ENCODE peak calls at places on chromosomes 11 and 22, in six cellular contexts. C is fibroblast of the conjunctiva; N is activated CD8-positive, alpha-beta T cell treated with anti-CD3 and anti-CD28 coated beads, Interleukin-2, amount 10 ng/mL, durations not matched to agents 7 days and 5 days; R is sigmoid colon; D is T-helper 9 cell; U is AG10803. X is an unnamed sample.

GRCh38 chr11:105937331-105937730 is 84.7 kb downstream of the MSANTD4 start:
- DNase-seq in C (peak), N (no peak), R (no peak), D (no peak), U (no peak), X (no peak)

GRCh38 chr11:37786214-37786755 is 1188.2 kb upstream of the RAG2 start:
- DNase-seq in C (no peak), N (no peak), R (no peak), D (no peak), U (peak), X (no peak)

GRCh38 chr11:43952020-43952400 is 9.6 kb downstream of the C11orf96 start:
- DNase-seq in C (no peak), N (no peak), R (no peak), D (no peak), U (no peak), X (no peak)

GRCh38 chr11:73367482-73368024 is 8.6 kb upstream of the RELT start:
- DNase-seq in C (no peak), N (no peak), R (no peak), D (no peak), U (no peak), X (no peak)

GRCh38 chr11:125932301-125932700 is 13.5 kb upstream of the VSIG10L2 start:
- DNase-seq in C (no peak), N (no peak), R (no peak), D (no peak), U (no peak), X (no peak)

GRCh38 chr11:66322732-66323427 is 6.0 kb upstream of the CD248 start:
- DNase-seq in C (peak), N (no peak), R (peak), D (no peak), U (peak), X (no peak)

GRCh38 chr11:1377231-1377780 is 12.4 kb upstream of the BRSK2 start:
- DNase-seq in C (no peak), N (no peak), R (no peak), D (no peak), U (no peak), X (no peak)

GRCh38 chr22:45064313-45065268 is 54.8 kb upstream of the PHF21B start:
- DNase-seq in C (peak), N (peak), R (no peak), D (no peak), U (peak), X (peak)

GRCh38 chr22:28112130-28112529 is 193.1 kb upstream of the PITPNB start:
- DNase-seq in C (no peak), N (no peak), R (no peak), D (no peak), U (no peak), X (no peak)

GRCh38 chr22:28952857-28953256 is 69.5 kb downstream of the ZNRF3 start:
- DNase-seq in C (peak), N (no peak), R (no peak), D (no peak), U (peak), X (no peak)

GRCh38 chr11:119991669-119992068 is 146.2 kb downstream of the TRIM29 start:
- DNase-seq in C (no peak), N (no peak), R (no peak), D (no peak), U (no peak), X (no peak)

GRCh38 chr11:2210366-2211112 is 38.9 kb upstream of the TH start:
- DNase-seq in C (no peak), N (peak), R (peak), D (no peak), U (no peak), X (no peak)

GRCh38 chr22:19800761-19801244 is 40.2 kb downstream of the TBX1 start:
- DNase-seq in C (no peak), N (no peak), R (peak), D (no peak), U (peak), X (no peak)

GRCh38 chr22:48920776-48921241 is 906.9 kb downstream of the BRD1 start:
- DNase-seq in C (no peak), N (peak), R (peak), D (no peak), U (no peak), X (no peak)

GRCh38 chr11:92332986-92333385 is 108.4 kb downstream of the FAT3 start:
- DNase-seq in C (no peak), N (no peak), R (no peak), D (no peak), U (peak), X (no peak)

GRCh38 chr11:64843971-64844329 is 503 bp downstream of the CDC42BPG start:
- DNase-seq in C (no peak), N (no peak), R (no peak), D (no peak), U (no peak), X (no peak)

GRCh38 chr22:25282346-25282670 is 62.9 kb downstream of the CRYBB2 start:
- DNase-seq in C (no peak), N (no peak), R (no peak), D (no peak), U (no peak), X (no peak)

GRCh38 chr11:8777907-8778767 is 95.5 kb downstream of the RPL27A start:
- DNase-seq in C (peak), N (no peak), R (peak), D (no peak), U (peak), X (no peak)

GRCh38 chr11:1392111-1392510 is 2.4 kb downstream of the BRSK2 start:
- DNase-seq in C (no peak), N (no peak), R (no peak), D (no peak), U (no peak), X (no peak)

GRCh38 chr11:123853038-123853437 is 32.4 kb downstream of the TMEM225 start:
- DNase-seq in C (no peak), N (no peak), R (no peak), D (no peak), U (no peak), X (no peak)

GRCh38 chr11:116506446-116506845 is 266.3 kb downstream of the BUD13 start:
- DNase-seq in C (no peak), N (no peak), R (no peak), D (no peak), U (no peak), X (no peak)

GRCh38 chr11:70517996-70518907 is 119.9 kb downstream of the CTTN start:
- DNase-seq in C (no peak), N (no peak), R (no peak), D (no peak), U (peak), X (no peak)

GRCh38 chr22:24165673-24166072 is 15.6 kb upstream of the SUSD2 start:
- DNase-seq in C (no peak), N (no peak), R (no peak), D (no peak), U (no peak), X (no peak)

GRCh38 chr11:132883241-132883640 is 649.1 kb downstream of the OPCML start:
- DNase-seq in C (no peak), N (no peak), R (no peak), D (no peak), U (no peak), X (no peak)

GRCh38 chr11:64250875-64251721 is at the start of gene PLCB3:
- DNase-seq in C (no peak), N (peak), R (peak), D (peak), U (peak), X (peak)

GRCh38 chr11:79088967-79089366 is 351.9 kb downstream of the TENM4 start:
- DNase-seq in C (no peak), N (no peak), R (no peak), D (no peak), U (no peak), X (no peak)

GRCh38 chr22:19568337-19569311 is 44.4 kb upstream of the CLDN5 start:
- DNase-seq in C (peak), N (no peak), R (no peak), D (no peak), U (peak), X (no peak)

GRCh38 chr22:45502215-45503070 is at the start of gene FBLN1:
- DNase-seq in C (no peak), N (no peak), R (no peak), D (no peak), U (no peak), X (no peak)

GRCh38 chr11:47917643-47918369 is 62.6 kb upstream of the PTPRJ start:
- DNase-seq in C (peak), N (no peak), R (peak), D (no peak), U (peak), X (peak)

GRCh38 chr22:24707477-24707816 is 67.1 kb downstream of the PIWIL3 start:
- DNase-seq in C (no peak), N (no peak), R (no peak), D (no peak), U (no peak), X (peak)

GRCh38 chr11:115933564-115933963 is 429.3 kb upstream of the CADM1 start:
- DNase-seq in C (no peak), N (no peak), R (no peak), D (no peak), U (no peak), X (no peak)

GRCh38 chr22:17706451-17706900 is 67.8 kb downstream of the BID start:
- DNase-seq in C (peak), N (peak), R (peak), D (no peak), U (peak), X (peak)

GRCh38 chr11:76793834-76794291 is 10.7 kb downstream of the TSKU start:
- DNase-seq in C (no peak), N (no peak), R (peak), D (no peak), U (no peak), X (no peak)

GRCh38 chr22:27918351-27919221 is 470 bp downstream of the PITPNB start:
- DNase-seq in C (no peak), N (peak), R (peak), D (peak), U (peak), X (peak)

GRCh38 chr11:74686792-74687191 is 44.4 kb downstream of the CHRDL2 start:
- DNase-seq in C (no peak), N (no peak), R (peak), D (no peak), U (peak), X (no peak)

GRCh38 chr11:90747057-90747456 is 524.2 kb upstream of the CHORDC1 start:
- DNase-seq in C (no peak), N (no peak), R (no peak), D (no peak), U (no peak), X (no peak)

X was measured in OCI-M1.